ENCODE peak calls at places on chromosomes 13 and 19, in nine cellular contexts. One of them, this sample, is unnamed. For H3K27me3, the result is how much of the 10 kb centered on the place peaks cover.

GRCh38 chr13:78468546-78469060 is 134.7 kb downstream of the POU4F1 start:
- DNase-seq in SJSA1: no peak
- DNase-seq in mesendoderm: no peak
- DNase-seq in CD8-positive, alpha-beta memory T cell: no peak
- DNase-seq in heart right ventricle: no peak
- DNase-seq in tibial nerve: no peak
- DNase-seq in effector memory CD4-positive, alpha-beta T cell: no peak
- DNase-seq in neuronal stem cell: no peak
- DNase-seq in right atrium auricular region: no peak
- DNase-seq in this sample: no peak

GRCh38 chr13:64154514-64154913 is 2738.9 kb upstream of the PCDH20 start:
- DNase-seq in CD8-positive, alpha-beta memory T cell: no peak
- DNase-seq in heart right ventricle: no peak
- DNase-seq in mesendoderm: peak
- DNase-seq in tibial nerve: no peak
- DNase-seq in SJSA1: no peak
- DNase-seq in neuronal stem cell: no peak
- DNase-seq in effector memory CD4-positive, alpha-beta T cell: no peak
- DNase-seq in right atrium auricular region: no peak
- DNase-seq in this sample: no peak

GRCh38 chr13:73809561-73809960 is 324.6 kb downstream of the KLF12 start:
- DNase-seq in SJSA1: peak
- DNase-seq in mesendoderm: no peak
- DNase-seq in neuronal stem cell: no peak
- DNase-seq in effector memory CD4-positive, alpha-beta T cell: no peak
- DNase-seq in heart right ventricle: no peak
- DNase-seq in tibial nerve: no peak
- DNase-seq in CD8-positive, alpha-beta memory T cell: no peak
- DNase-seq in right atrium auricular region: no peak
- DNase-seq in this sample: no peak

GRCh38 chr13:102877285-102877684 is 31.5 kb downstream of the ERCC5 start:
- DNase-seq in tibial nerve: no peak
- DNase-seq in heart right ventricle: no peak
- DNase-seq in effector memory CD4-positive, alpha-beta T cell: no peak
- DNase-seq in mesendoderm: peak
- DNase-seq in neuronal stem cell: no peak
- DNase-seq in right atrium auricular region: no peak
- DNase-seq in CD8-positive, alpha-beta memory T cell: no peak
- DNase-seq in SJSA1: no peak
- DNase-seq in this sample: no peak

GRCh38 chr13:75687145-75687763 is 51.1 kb downstream of the LMO7 start:
- DNase-seq in tibial nerve: no peak
- DNase-seq in neuronal stem cell: no peak
- DNase-seq in SJSA1: peak
- DNase-seq in CD8-positive, alpha-beta memory T cell: no peak
- DNase-seq in mesendoderm: peak
- DNase-seq in right atrium auricular region: no peak
- DNase-seq in heart right ventricle: no peak
- DNase-seq in effector memory CD4-positive, alpha-beta T cell: no peak
- DNase-seq in this sample: no peak

GRCh38 chr13:95020298-95020987 is 280.8 kb downstream of the ABCC4 start:
- DNase-seq in effector memory CD4-positive, alpha-beta T cell: no peak
- DNase-seq in heart right ventricle: no peak
- DNase-seq in neuronal stem cell: no peak
- DNase-seq in SJSA1: peak
- DNase-seq in CD8-positive, alpha-beta memory T cell: no peak
- DNase-seq in mesendoderm: no peak
- DNase-seq in right atrium auricular region: no peak
- DNase-seq in tibial nerve: no peak
- DNase-seq in this sample: no peak

GRCh38 chr19:29526730-29527499 is 1.1 kb downstream of the VSTM2B start:
- DNase-seq in mesendoderm: peak
- DNase-seq in SJSA1: no peak
- DNase-seq in right atrium auricular region: no peak
- DNase-seq in CD8-positive, alpha-beta memory T cell: no peak
- DNase-seq in effector memory CD4-positive, alpha-beta T cell: no peak
- DNase-seq in tibial nerve: no peak
- DNase-seq in neuronal stem cell: peak
- DNase-seq in heart right ventricle: no peak
- DNase-seq in this sample: no peak

GRCh38 chr19:681029-681626 is 4.9 kb downstream of the FSTL3 start:
- DNase-seq in CD8-positive, alpha-beta memory T cell: no peak
- DNase-seq in neuronal stem cell: no peak
- DNase-seq in mesendoderm: no peak
- DNase-seq in tibial nerve: peak
- DNase-seq in effector memory CD4-positive, alpha-beta T cell: no peak
- DNase-seq in right atrium auricular region: no peak
- DNase-seq in heart right ventricle: peak
- DNase-seq in SJSA1: no peak
- DNase-seq in this sample: no peak

GRCh38 chr13:92612892-92613291 is 613.7 kb upstream of the GPC6 start:
- DNase-seq in right atrium auricular region: no peak
- DNase-seq in effector memory CD4-positive, alpha-beta T cell: no peak
- DNase-seq in tibial nerve: no peak
- DNase-seq in neuronal stem cell: no peak
- DNase-seq in CD8-positive, alpha-beta memory T cell: no peak
- DNase-seq in mesendoderm: no peak
- DNase-seq in SJSA1: no peak
- DNase-seq in heart right ventricle: no peak
- DNase-seq in this sample: no peak

GRCh38 chr19:3512562-3512961 is 6.5 kb downstream of the FZR1 start:
- DNase-seq in SJSA1: no peak
- DNase-seq in heart right ventricle: no peak
- DNase-seq in CD8-positive, alpha-beta memory T cell: no peak
- DNase-seq in effector memory CD4-positive, alpha-beta T cell: no peak
- DNase-seq in mesendoderm: no peak
- DNase-seq in tibial nerve: no peak
- DNase-seq in neuronal stem cell: no peak
- DNase-seq in right atrium auricular region: no peak
- DNase-seq in this sample: no peak

GRCh38 chr19:41016488-41017071 is 25.5 kb downstream of the CYP2B6 start:
- DNase-seq in heart right ventricle: no peak
- DNase-seq in effector memory CD4-positive, alpha-beta T cell: no peak
- DNase-seq in CD8-positive, alpha-beta memory T cell: no peak
- DNase-seq in tibial nerve: no peak
- DNase-seq in mesendoderm: no peak
- DNase-seq in right atrium auricular region: peak
- DNase-seq in SJSA1: no peak
- DNase-seq in neuronal stem cell: no peak
- DNase-seq in this sample: no peak

GRCh38 chr19:18967358-18968146 is 26.5 kb upstream of the HOMER3 start:
- DNase-seq in right atrium auricular region: peak
- DNase-seq in CD8-positive, alpha-beta memory T cell: no peak
- DNase-seq in effector memory CD4-positive, alpha-beta T cell: no peak
- DNase-seq in heart right ventricle: peak
- DNase-seq in tibial nerve: peak
- DNase-seq in SJSA1: peak
- DNase-seq in mesendoderm: no peak
- DNase-seq in neuronal stem cell: no peak
- DNase-seq in this sample: peak

GRCh38 chr19:58476498-58477015 is 405 bp downstream of the ZNF446 start:
- DNase-seq in right atrium auricular region: no peak
- DNase-seq in effector memory CD4-positive, alpha-beta T cell: no peak
- DNase-seq in mesendoderm: peak
- DNase-seq in neuronal stem cell: no peak
- DNase-seq in tibial nerve: no peak
- DNase-seq in SJSA1: no peak
- DNase-seq in CD8-positive, alpha-beta memory T cell: no peak
- DNase-seq in heart right ventricle: no peak
- DNase-seq in this sample: peak

GRCh38 chr13:29883941-29884518 is 33.6 kb upstream of the UBL3 start:
- DNase-seq in CD8-positive, alpha-beta memory T cell: no peak
- DNase-seq in heart right ventricle: no peak
- DNase-seq in effector memory CD4-positive, alpha-beta T cell: no peak
- DNase-seq in mesendoderm: peak
- DNase-seq in neuronal stem cell: no peak
- DNase-seq in tibial nerve: no peak
- DNase-seq in SJSA1: no peak
- DNase-seq in right atrium auricular region: no peak
- DNase-seq in this sample: peak

GRCh38 chr13:98650376-98651107 is 73.6 kb upstream of the STK24 start:
- DNase-seq in neuronal stem cell: no peak
- DNase-seq in mesendoderm: peak
- DNase-seq in SJSA1: peak
- DNase-seq in heart right ventricle: no peak
- DNase-seq in effector memory CD4-positive, alpha-beta T cell: no peak
- DNase-seq in tibial nerve: no peak
- DNase-seq in CD8-positive, alpha-beta memory T cell: no peak
- DNase-seq in right atrium auricular region: no peak
- DNase-seq in this sample: no peak

GRCh38 chr13:97021241-97021640 is 27.0 kb upstream of the OXGR1 start:
- DNase-seq in tibial nerve: no peak
- DNase-seq in right atrium auricular region: no peak
- DNase-seq in effector memory CD4-positive, alpha-beta T cell: no peak
- DNase-seq in heart right ventricle: no peak
- DNase-seq in neuronal stem cell: no peak
- DNase-seq in mesendoderm: no peak
- DNase-seq in SJSA1: no peak
- DNase-seq in CD8-positive, alpha-beta memory T cell: no peak
- DNase-seq in this sample: no peak

GRCh38 chr13:100506600-100507422 is 81.8 kb downstream of the GGACT start:
- DNase-seq in mesendoderm: no peak
- DNase-seq in right atrium auricular region: no peak
- DNase-seq in neuronal stem cell: no peak
- DNase-seq in SJSA1: no peak
- DNase-seq in heart right ventricle: no peak
- DNase-seq in tibial nerve: no peak
- DNase-seq in effector memory CD4-positive, alpha-beta T cell: no peak
- DNase-seq in CD8-positive, alpha-beta memory T cell: no peak
- DNase-seq in this sample: no peak

GRCh38 chr13:39498471-39499114 is 104.4 kb downstream of the LHFPL6 start:
- DNase-seq in right atrium auricular region: no peak
- DNase-seq in tibial nerve: no peak
- DNase-seq in heart right ventricle: no peak
- DNase-seq in CD8-positive, alpha-beta memory T cell: no peak
- DNase-seq in mesendoderm: no peak
- DNase-seq in neuronal stem cell: peak
- DNase-seq in effector memory CD4-positive, alpha-beta T cell: no peak
- DNase-seq in SJSA1: no peak
- DNase-seq in this sample: no peak
- H3K4me3 ChIP-seq in right atrium auricular region: no peak
- H3K4me3 ChIP-seq in tibial nerve: no peak
- H3K4me3 ChIP-seq in heart right ventricle: no peak
- H3K4me3 ChIP-seq in CD8-positive, alpha-beta memory T cell: no peak
- H3K4me3 ChIP-seq in mesendoderm: no peak
- H3K4me3 ChIP-seq in neuronal stem cell: no peak
- H3K4me3 ChIP-seq in effector memory CD4-positive, alpha-beta T cell: no peak
- H3K4me3 ChIP-seq in SJSA1: no peak
- H3K4me3 ChIP-seq in this sample: no peak

DNA sequence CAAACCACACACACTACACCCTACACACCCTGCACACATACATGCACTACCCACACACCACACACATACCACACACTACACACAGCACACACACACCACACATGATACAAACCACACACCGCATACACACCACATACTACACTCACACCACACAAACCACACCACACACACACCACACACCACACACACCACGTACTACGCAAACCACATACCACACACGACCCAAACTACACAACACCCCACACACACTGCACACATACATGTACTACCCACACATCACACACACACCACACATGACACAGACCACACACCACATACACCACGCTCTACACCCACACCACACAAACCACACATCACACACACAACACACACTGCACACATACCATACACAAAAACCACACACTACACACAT is 6.6 kb downstream of the MAG start:
- DNase-seq in mesendoderm: no peak
- DNase-seq in tibial nerve: no peak
- DNase-seq in neuronal stem cell: no peak
- DNase-seq in effector memory CD4-positive, alpha-beta T cell: no peak
- DNase-seq in CD8-positive, alpha-beta memory T cell: no peak
- DNase-seq in right atrium auricular region: no peak
- DNase-seq in heart right ventricle: no peak
- DNase-seq in SJSA1: no peak
- DNase-seq in this sample: no peak
- H3K27me3 ChIP-seq in mesendoderm: under half
- H3K27me3 ChIP-seq in tibial nerve: half or more
- H3K27me3 ChIP-seq in neuronal stem cell: under half
- H3K27me3 ChIP-seq in effector memory CD4-positive, alpha-beta T cell: under half
- H3K27me3 ChIP-seq in CD8-positive, alpha-beta memory T cell: under half
- H3K27me3 ChIP-seq in right atrium auricular region: under half
- H3K27me3 ChIP-seq in heart right ventricle: under half
- H3K27me3 ChIP-seq in SJSA1: under half
- H3K27me3 ChIP-seq in this sample: under half

DNA sequence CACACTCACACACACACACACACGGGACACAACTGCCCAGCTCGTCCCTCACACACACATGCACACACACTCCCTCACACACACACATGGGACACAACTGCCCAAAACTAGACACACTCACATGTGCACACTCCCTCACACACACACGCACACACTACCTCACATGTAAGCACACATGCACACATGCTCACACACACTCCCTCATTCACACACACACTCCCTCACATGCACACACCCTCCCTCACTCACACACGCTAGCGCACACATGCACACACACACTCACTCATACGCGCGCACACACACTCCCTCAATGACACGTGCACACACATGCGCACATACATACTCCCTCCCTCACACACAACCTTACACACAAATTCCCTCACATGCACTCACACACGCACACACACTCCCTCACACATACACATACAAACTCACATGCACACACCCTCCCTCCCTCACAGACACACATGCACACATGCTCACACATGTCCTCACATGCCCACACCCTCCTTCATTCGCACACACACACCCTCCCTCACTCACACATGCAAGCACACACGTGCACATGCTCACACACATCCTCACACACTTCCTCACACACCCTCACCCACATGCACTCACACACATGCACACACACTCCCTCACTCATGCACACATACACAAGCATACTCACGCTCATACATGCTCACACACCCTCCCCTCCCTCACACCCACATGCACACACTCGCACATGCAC is 9.0 kb upstream of the RASA3 start:
- DNase-seq in tibial nerve: no peak
- DNase-seq in mesendoderm: no peak
- DNase-seq in neuronal stem cell: no peak
- DNase-seq in CD8-positive, alpha-beta memory T cell: no peak
- DNase-seq in effector memory CD4-positive, alpha-beta T cell: no peak
- DNase-seq in right atrium auricular region: no peak
- DNase-seq in heart right ventricle: no peak
- DNase-seq in SJSA1: no peak
- DNase-seq in this sample: no peak
- H3K4me3 ChIP-seq in tibial nerve: no peak
- H3K4me3 ChIP-seq in mesendoderm: no peak
- H3K4me3 ChIP-seq in neuronal stem cell: peak
- H3K4me3 ChIP-seq in CD8-positive, alpha-beta memory T cell: peak
- H3K4me3 ChIP-seq in effector memory CD4-positive, alpha-beta T cell: peak
- H3K4me3 ChIP-seq in right atrium auricular region: no peak
- H3K4me3 ChIP-seq in heart right ventricle: no peak
- H3K4me3 ChIP-seq in SJSA1: no peak
- H3K4me3 ChIP-seq in this sample: no peak

DNA sequence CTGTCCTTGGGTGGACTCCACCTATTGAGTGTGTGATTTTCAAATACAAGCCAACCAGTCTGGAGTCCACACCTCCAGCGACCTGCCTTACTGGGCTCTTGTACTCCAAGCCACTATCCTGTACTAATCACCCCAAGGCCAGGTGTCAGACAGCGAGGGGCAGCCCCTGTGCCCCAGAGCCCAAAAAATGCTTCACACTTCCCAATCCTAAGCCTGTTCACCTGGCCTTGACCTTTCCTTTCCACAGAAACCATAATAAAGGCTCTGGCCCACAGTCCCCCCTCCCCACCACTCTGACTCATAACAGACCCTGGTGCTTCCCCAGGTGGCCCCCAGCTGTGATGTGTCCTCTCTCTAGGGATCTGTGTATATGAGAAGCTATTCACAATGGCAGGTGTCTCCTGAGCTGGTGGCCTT is 3.9 kb downstream of the CD209 start:
- DNase-seq in right atrium auricular region: no peak
- DNase-seq in CD8-positive, alpha-beta memory T cell: no peak
- DNase-seq in heart right ventricle: no peak
- DNase-seq in mesendoderm: no peak
- DNase-seq in SJSA1: no peak
- DNase-seq in neuronal stem cell: no peak
- DNase-seq in tibial nerve: no peak
- DNase-seq in effector memory CD4-positive, alpha-beta T cell: no peak
- DNase-seq in this sample: no peak
- H3K27me3 ChIP-seq in right atrium auricular region: under half
- H3K27me3 ChIP-seq in CD8-positive, alpha-beta memory T cell: under half
- H3K27me3 ChIP-seq in heart right ventricle: under half
- H3K27me3 ChIP-seq in mesendoderm: under half
- H3K27me3 ChIP-seq in SJSA1: under half
- H3K27me3 ChIP-seq in neuronal stem cell: under half
- H3K27me3 ChIP-seq in tibial nerve: under half
- H3K27me3 ChIP-seq in effector memory CD4-positive, alpha-beta T cell: under half
- H3K27me3 ChIP-seq in this sample: half or more

This sample was measured in MG63.